ENCODE peak calls at places on chromosomes 11 and 22, in six cellular contexts. A is fibroblast of pulmonary artery; Z is stimulated activated naive B cell treated with anti-CD40 and anti-IgM and Interleukin-4, amounts not matched to agents 10 μg/mL and 1 μg/mL and 100 μg/mL, for 72 hours; T is epithelial cell of proximal tubule; P is stimulated activated CD8-positive, alpha-beta memory T cell treated with anti-CD3 and anti-CD28 coated beads, Interleukin-4, amount 100 ng/mL, for 24 hours; I is iPS DF 19.7. J is an unnamed sample.

GRCh38 chr11:130131957-130132850 is 27.4 kb upstream of the ST14 start:
- DNase-seq in A (peak), Z (peak), T (no peak), P (no peak), I (peak), J (peak)

GRCh38 chr11:34599406-34599901 is 21.4 kb upstream of the EHF start:
- DNase-seq in A (peak), Z (no peak), T (no peak), P (no peak), I (no peak), J (no peak)

GRCh38 chr22:21690401-21690801 is 24.6 kb downstream of the PPIL2 start:
- DNase-seq in A (no peak), Z (peak), T (no peak), P (no peak), I (no peak), J (no peak)

GRCh38 chr22:47046411-47047065 is 284.1 kb downstream of the TBC1D22A start:
- DNase-seq in A (no peak), Z (no peak), T (no peak), P (no peak), I (no peak), J (no peak)

GRCh38 chr11:123211134-123211879 is 16.3 kb upstream of the CLMP start:
- DNase-seq in A (no peak), Z (no peak), T (no peak), P (no peak), I (no peak), J (peak)

GRCh38 chr22:49727191-49727880 is 100.3 kb downstream of the BRD1 start:
- DNase-seq in A (no peak), Z (no peak), T (no peak), P (no peak), I (no peak), J (no peak)

GRCh38 chr11:58616594-58616993 is 5.9 kb upstream of the CNTF start:
- DNase-seq in A (peak), Z (no peak), T (no peak), P (no peak), I (no peak), J (no peak)

GRCh38 chr11:119942583-119943338 is 195.2 kb downstream of the TRIM29 start:
- DNase-seq in A (peak), Z (no peak), T (no peak), P (no peak), I (no peak), J (no peak)

GRCh38 chr11:57530215-57530595 is 349 bp downstream of the TIMM10 start:
- DNase-seq in A (no peak), Z (no peak), T (no peak), P (no peak), I (no peak), J (no peak)

GRCh38 chr11:13366266-13367026 is 88.9 kb downstream of the BMAL1 start:
- DNase-seq in A (no peak), Z (no peak), T (no peak), P (no peak), I (no peak), J (no peak)

GRCh38 chr22:32754413-32755041 is 47.0 kb upstream of the TIMP3 start:
- DNase-seq in A (peak), Z (no peak), T (no peak), P (no peak), I (no peak), J (no peak)

GRCh38 chr22:21943571-21944448 is 8.8 kb downstream of the PPM1F start:
- DNase-seq in A (no peak), Z (no peak), T (no peak), P (no peak), I (no peak), J (no peak)

GRCh38 chr11:128336203-128336602 is 251.2 kb downstream of the ETS1 start:
- DNase-seq in A (peak), Z (no peak), T (peak), P (no peak), I (no peak), J (no peak)

GRCh38 chr11:63889344-63889743 is 27.6 kb downstream of the RCOR2 start:
- DNase-seq in A (no peak), Z (no peak), T (no peak), P (no peak), I (no peak), J (no peak)

GRCh38 chr11:43419460-43419859 is 60.7 kb downstream of the TTC17 start:
- DNase-seq in A (peak), Z (no peak), T (no peak), P (no peak), I (no peak), J (peak)

GRCh38 chr11:2482199-2482598 is 37.4 kb downstream of the KCNQ1 start:
- DNase-seq in A (no peak), Z (no peak), T (no peak), P (no peak), I (no peak), J (no peak)

GRCh38 chr11:126310229-126310991 is 6.5 kb downstream of the DCPS start:
- DNase-seq in A (peak), Z (peak), T (no peak), P (peak), I (peak), J (peak)

GRCh38 chr11:121716060-121716459 is 263.3 kb upstream of the SORL1-AS1 start:
- DNase-seq in A (peak), Z (no peak), T (no peak), P (no peak), I (no peak), J (no peak)

GRCh38 chr11:123258877-123259276 is 63.8 kb upstream of the CLMP start:
- DNase-seq in A (no peak), Z (no peak), T (no peak), P (no peak), I (no peak), J (no peak)

GRCh38 chr11:74577624-74578396 is 14.6 kb upstream of the POLD3 start:
- DNase-seq in A (no peak), Z (no peak), T (no peak), P (no peak), I (no peak), J (no peak)

GRCh38 chr11:72334651-72335050 is 90.7 kb upstream of the PHOX2A start:
- DNase-seq in A (no peak), Z (no peak), T (no peak), P (no peak), I (no peak), J (no peak)

GRCh38 chr22:37007666-37008065 is 11.6 kb downstream of the TST start:
- DNase-seq in A (peak), Z (no peak), T (no peak), P (no peak), I (no peak), J (peak)

GRCh38 chr22:36222887-36223450 is 16.4 kb downstream of the APOL2 start:
- DNase-seq in A (no peak), Z (no peak), T (no peak), P (no peak), I (no peak), J (no peak)

GRCh38 chr11:45180888-45181594 is 34.6 kb downstream of the PRDM11 start:
- DNase-seq in A (peak), Z (peak), T (no peak), P (peak), I (no peak), J (peak)

GRCh38 chr11:15783619-15784018 is 572.7 kb downstream of the SOX6 start:
- DNase-seq in A (no peak), Z (no peak), T (no peak), P (no peak), I (no peak), J (no peak)